ENCODE peak calls at places on chromosomes 16 and 17, in six cellular contexts. F, S, O, V, B and C are unnamed samples.
A peak's percentile ranks its signal among the peaks of the same experiment; 100 is the strongest.

GRCh38 chr17:57395721-57396321 is 139.5 kb downstream of the MSI2 start:
- DNase-seq in V (no peak), F (no peak), S (no peak), O (no peak), B (no peak), C (no peak)

GRCh38 chr17:72600934-72601333 is 480.1 kb downstream of the SOX9 start:
- DNase-seq in S (no peak), V (peak; percentile 86), F (no peak), B (peak; percentile 61), O (no peak), C (no peak)

GRCh38 chr17:19260958-19261357 is 23.8 kb downstream of the EPN2 start:
- DNase-seq in S (no peak), O (no peak), F (no peak), B (peak; percentile 50), V (no peak), C (no peak)

GRCh38 chr16:47716571-47716970 is 255.4 kb downstream of the PHKB start:
- DNase-seq in B (no peak), S (no peak), F (no peak), V (no peak), O (no peak), C (no peak)

GRCh38 chr16:88686062-88686438 is 257 bp downstream of the SNAI3 start:
- DNase-seq in V (no peak), F (no peak), S (peak; percentile 11), B (no peak), O (no peak), C (no peak)

GRCh38 chr17:17366941-17367885 is 64.0 kb downstream of the NT5M start:
- DNase-seq in S (no peak), O (no peak), B (no peak), V (no peak), F (no peak), C (no peak)

GRCh38 chr17:33227911-33228310 is 65.2 kb downstream of the ASIC2 start:
- DNase-seq in S (no peak), F (no peak), V (no peak), B (no peak), O (no peak), C (no peak)

GRCh38 chr17:3766783-3767182 is 34.2 kb downstream of the ITGAE start:
- DNase-seq in S (no peak), F (no peak), V (no peak), O (no peak), B (no peak), C (no peak)

GRCh38 chr17:73546121-73546520 is 98.1 kb downstream of the SDK2 start:
- DNase-seq in V (no peak), S (no peak), F (no peak), O (no peak), B (no peak), C (no peak)

GRCh38 chr17:27760069-27760885 is 40.1 kb downstream of the NOS2 start:
- DNase-seq in V (peak; percentile 58), S (peak; percentile 80), B (peak; percentile 58), O (peak; percentile 53), F (peak; percentile 60), C (peak; percentile 32)

GRCh38 chr17:57296231-57296630 is 39.9 kb downstream of the MSI2 start:
- DNase-seq in F (no peak), V (no peak), S (no peak), B (no peak), O (no peak), C (no peak)

GRCh38 chr16:15575293-15576049 is 67.5 kb downstream of the MARF1 start:
- DNase-seq in V (no peak), S (no peak), O (no peak), B (no peak), F (no peak), C (peak; percentile 90)

GRCh38 chr17:57186231-57187019 is 69.9 kb upstream of the MSI2 start:
- DNase-seq in O (no peak), V (no peak), B (no peak), F (no peak), S (no peak), C (no peak)

GRCh38 chr17:47363171-47363570 is 39.4 kb downstream of the EFCAB13 start:
- DNase-seq in O (no peak), S (no peak), F (no peak), V (peak; percentile 9), B (no peak), C (no peak)

GRCh38 chr17:59372138-59372751 is 40.8 kb downstream of the YPEL2 start:
- DNase-seq in V (peak; percentile 77), S (no peak), F (peak; percentile 76), O (no peak), B (no peak), C (no peak)

GRCh38 chr16:84356591-84357116 is 11.7 kb upstream of the ATP2C2 start:
- DNase-seq in F (no peak), S (no peak), B (no peak), V (no peak), O (no peak), C (peak; percentile 68)

GRCh38 chr17:41864498-41864836 is 756 bp downstream of the KLHL11 start:
- DNase-seq in O (no peak), S (no peak), F (no peak), B (no peak), V (no peak), C (no peak)

GRCh38 chr17:73255671-73256181 is 6.0 kb downstream of the CPSF4L start:
- DNase-seq in O (peak; percentile 29), V (peak; percentile 61), S (peak; percentile 66), F (no peak), B (peak; percentile 62), C (no peak)